ENCODE peak calls at places on chromosome 6, in nine cellular contexts. One of them, this sample, is unnamed.

GRCh38 chr6:14144678-14145113 is 27.1 kb downstream of the CD83 start:
- DNase-seq in GDM1: peak
- DNase-seq in left ventricle myocardium superior: peak
- DNase-seq in NB4: peak
- DNase-seq in non-pigmented ciliary epithelial cell: no peak
- DNase-seq in G401: peak
- DNase-seq in A549: peak
- DNase-seq in mesendoderm: peak
- DNase-seq in stimulated activated CD4-positive, alpha-beta T cell treated with anti-CD3 and anti-CD28 coated beads, TNF-alpha, amount 100 ng/mL, for 4 hours: peak
- DNase-seq in this sample: peak

GRCh38 chr6:161319231-161319630 is 45.4 kb upstream of the AGPAT4 start:
- DNase-seq in GDM1: no peak
- DNase-seq in left ventricle myocardium superior: no peak
- DNase-seq in NB4: no peak
- DNase-seq in non-pigmented ciliary epithelial cell: no peak
- DNase-seq in G401: peak
- DNase-seq in A549: no peak
- DNase-seq in mesendoderm: peak
- DNase-seq in stimulated activated CD4-positive, alpha-beta T cell treated with anti-CD3 and anti-CD28 coated beads, TNF-alpha, amount 100 ng/mL, for 4 hours: no peak
- DNase-seq in this sample: no peak

GRCh38 chr6:107115695-107116327 is 496 bp upstream of the BEND3 start:
- DNase-seq in GDM1: no peak
- DNase-seq in left ventricle myocardium superior: peak
- DNase-seq in NB4: peak
- DNase-seq in non-pigmented ciliary epithelial cell: no peak
- DNase-seq in G401: peak
- DNase-seq in A549: peak
- DNase-seq in mesendoderm: peak
- DNase-seq in stimulated activated CD4-positive, alpha-beta T cell treated with anti-CD3 and anti-CD28 coated beads, TNF-alpha, amount 100 ng/mL, for 4 hours: peak
- DNase-seq in this sample: peak

GRCh38 chr6:20661721-20662120 is 127.5 kb downstream of the CDKAL1 start:
- DNase-seq in GDM1: no peak
- DNase-seq in left ventricle myocardium superior: no peak
- DNase-seq in NB4: no peak
- DNase-seq in non-pigmented ciliary epithelial cell: peak
- DNase-seq in G401: no peak
- DNase-seq in A549: no peak
- DNase-seq in mesendoderm: no peak
- DNase-seq in stimulated activated CD4-positive, alpha-beta T cell treated with anti-CD3 and anti-CD28 coated beads, TNF-alpha, amount 100 ng/mL, for 4 hours: no peak
- DNase-seq in this sample: no peak

GRCh38 chr6:157791461-157791860 is 31.6 kb upstream of the SNX9 start:
- DNase-seq in GDM1: no peak
- DNase-seq in left ventricle myocardium superior: no peak
- DNase-seq in NB4: no peak
- DNase-seq in non-pigmented ciliary epithelial cell: no peak
- DNase-seq in G401: no peak
- DNase-seq in A549: no peak
- DNase-seq in mesendoderm: no peak
- DNase-seq in stimulated activated CD4-positive, alpha-beta T cell treated with anti-CD3 and anti-CD28 coated beads, TNF-alpha, amount 100 ng/mL, for 4 hours: no peak
- DNase-seq in this sample: no peak

GRCh38 chr6:57177545-57178225 is 5.6 kb downstream of the BAG2 start:
- DNase-seq in GDM1: no peak
- DNase-seq in left ventricle myocardium superior: peak
- DNase-seq in NB4: no peak
- DNase-seq in non-pigmented ciliary epithelial cell: no peak
- DNase-seq in G401: no peak
- DNase-seq in A549: no peak
- DNase-seq in mesendoderm: no peak
- DNase-seq in stimulated activated CD4-positive, alpha-beta T cell treated with anti-CD3 and anti-CD28 coated beads, TNF-alpha, amount 100 ng/mL, for 4 hours: no peak
- DNase-seq in this sample: no peak

GRCh38 chr6:31568537-31568961 is 3.5 kb upstream of the LTA start:
- DNase-seq in GDM1: no peak
- DNase-seq in left ventricle myocardium superior: no peak
- DNase-seq in NB4: no peak
- DNase-seq in non-pigmented ciliary epithelial cell: no peak
- DNase-seq in G401: no peak
- DNase-seq in A549: no peak
- DNase-seq in mesendoderm: no peak
- DNase-seq in stimulated activated CD4-positive, alpha-beta T cell treated with anti-CD3 and anti-CD28 coated beads, TNF-alpha, amount 100 ng/mL, for 4 hours: no peak
- DNase-seq in this sample: no peak

GRCh38 chr6:169902070-169902469 is 150.6 kb downstream of the ERMARD start:
- DNase-seq in GDM1: no peak
- DNase-seq in left ventricle myocardium superior: no peak
- DNase-seq in NB4: no peak
- DNase-seq in non-pigmented ciliary epithelial cell: no peak
- DNase-seq in G401: no peak
- DNase-seq in A549: no peak
- DNase-seq in mesendoderm: no peak
- DNase-seq in stimulated activated CD4-positive, alpha-beta T cell treated with anti-CD3 and anti-CD28 coated beads, TNF-alpha, amount 100 ng/mL, for 4 hours: no peak
- DNase-seq in this sample: no peak

GRCh38 chr6:163460307-163460782 is 45.8 kb downstream of the QKI start:
- DNase-seq in GDM1: no peak
- DNase-seq in left ventricle myocardium superior: no peak
- DNase-seq in NB4: no peak
- DNase-seq in non-pigmented ciliary epithelial cell: no peak
- DNase-seq in G401: no peak
- DNase-seq in A549: peak
- DNase-seq in mesendoderm: peak
- DNase-seq in stimulated activated CD4-positive, alpha-beta T cell treated with anti-CD3 and anti-CD28 coated beads, TNF-alpha, amount 100 ng/mL, for 4 hours: no peak
- DNase-seq in this sample: peak

GRCh38 chr6:28081486-28081751 is 1.1 kb downstream of the ZNF165 start:
- DNase-seq in GDM1: peak
- DNase-seq in left ventricle myocardium superior: no peak
- DNase-seq in NB4: peak
- DNase-seq in non-pigmented ciliary epithelial cell: no peak
- DNase-seq in G401: no peak
- DNase-seq in A549: no peak
- DNase-seq in mesendoderm: no peak
- DNase-seq in stimulated activated CD4-positive, alpha-beta T cell treated with anti-CD3 and anti-CD28 coated beads, TNF-alpha, amount 100 ng/mL, for 4 hours: no peak
- DNase-seq in this sample: no peak

GRCh38 chr6:106807946-106808611 is 166.4 kb downstream of the CD24 start:
- DNase-seq in GDM1: no peak
- DNase-seq in left ventricle myocardium superior: no peak
- DNase-seq in NB4: no peak
- DNase-seq in non-pigmented ciliary epithelial cell: no peak
- DNase-seq in G401: no peak
- DNase-seq in A549: no peak
- DNase-seq in mesendoderm: peak
- DNase-seq in stimulated activated CD4-positive, alpha-beta T cell treated with anti-CD3 and anti-CD28 coated beads, TNF-alpha, amount 100 ng/mL, for 4 hours: no peak
- DNase-seq in this sample: no peak

GRCh38 chr6:81978230-81978629 is 225.7 kb upstream of the TENT5A start:
- DNase-seq in GDM1: no peak
- DNase-seq in left ventricle myocardium superior: no peak
- DNase-seq in NB4: no peak
- DNase-seq in non-pigmented ciliary epithelial cell: no peak
- DNase-seq in G401: no peak
- DNase-seq in A549: no peak
- DNase-seq in mesendoderm: no peak
- DNase-seq in stimulated activated CD4-positive, alpha-beta T cell treated with anti-CD3 and anti-CD28 coated beads, TNF-alpha, amount 100 ng/mL, for 4 hours: no peak
- DNase-seq in this sample: no peak

GRCh38 chr6:27758471-27758870 is 153.7 kb downstream of the OR2B2 start:
- DNase-seq in GDM1: no peak
- DNase-seq in left ventricle myocardium superior: no peak
- DNase-seq in NB4: no peak
- DNase-seq in non-pigmented ciliary epithelial cell: no peak
- DNase-seq in G401: no peak
- DNase-seq in A549: no peak
- DNase-seq in mesendoderm: no peak
- DNase-seq in stimulated activated CD4-positive, alpha-beta T cell treated with anti-CD3 and anti-CD28 coated beads, TNF-alpha, amount 100 ng/mL, for 4 hours: no peak
- DNase-seq in this sample: peak

GRCh38 chr6:150940951-150941350 is 75.4 kb downstream of the MTHFD1L start:
- DNase-seq in GDM1: no peak
- DNase-seq in left ventricle myocardium superior: no peak
- DNase-seq in NB4: no peak
- DNase-seq in non-pigmented ciliary epithelial cell: no peak
- DNase-seq in G401: no peak
- DNase-seq in A549: no peak
- DNase-seq in mesendoderm: no peak
- DNase-seq in stimulated activated CD4-positive, alpha-beta T cell treated with anti-CD3 and anti-CD28 coated beads, TNF-alpha, amount 100 ng/mL, for 4 hours: no peak
- DNase-seq in this sample: no peak

GRCh38 chr6:21331221-21331620 is 262.3 kb upstream of the SOX4 start:
- DNase-seq in GDM1: no peak
- DNase-seq in left ventricle myocardium superior: peak
- DNase-seq in NB4: no peak
- DNase-seq in non-pigmented ciliary epithelial cell: no peak
- DNase-seq in G401: no peak
- DNase-seq in A549: no peak
- DNase-seq in mesendoderm: no peak
- DNase-seq in stimulated activated CD4-positive, alpha-beta T cell treated with anti-CD3 and anti-CD28 coated beads, TNF-alpha, amount 100 ng/mL, for 4 hours: no peak
- DNase-seq in this sample: no peak

GRCh38 chr6:3022765-3023662 is 23.3 kb downstream of the NQO2 start:
- DNase-seq in GDM1: peak
- DNase-seq in left ventricle myocardium superior: peak
- DNase-seq in NB4: peak
- DNase-seq in non-pigmented ciliary epithelial cell: no peak
- DNase-seq in G401: no peak
- DNase-seq in A549: no peak
- DNase-seq in mesendoderm: peak
- DNase-seq in stimulated activated CD4-positive, alpha-beta T cell treated with anti-CD3 and anti-CD28 coated beads, TNF-alpha, amount 100 ng/mL, for 4 hours: peak
- DNase-seq in this sample: no peak

GRCh38 chr6:73579389-73579788 is 58.6 kb upstream of the EEF1A1 start:
- DNase-seq in GDM1: no peak
- DNase-seq in left ventricle myocardium superior: no peak
- DNase-seq in NB4: peak
- DNase-seq in non-pigmented ciliary epithelial cell: no peak
- DNase-seq in G401: no peak
- DNase-seq in A549: no peak
- DNase-seq in mesendoderm: no peak
- DNase-seq in stimulated activated CD4-positive, alpha-beta T cell treated with anti-CD3 and anti-CD28 coated beads, TNF-alpha, amount 100 ng/mL, for 4 hours: no peak
- DNase-seq in this sample: peak

GRCh38 chr6:69846770-69847506 is 19.4 kb upstream of the COL19A1 start:
- DNase-seq in GDM1: no peak
- DNase-seq in left ventricle myocardium superior: no peak
- DNase-seq in NB4: no peak
- DNase-seq in non-pigmented ciliary epithelial cell: no peak
- DNase-seq in G401: no peak
- DNase-seq in A549: no peak
- DNase-seq in mesendoderm: no peak
- DNase-seq in stimulated activated CD4-positive, alpha-beta T cell treated with anti-CD3 and anti-CD28 coated beads, TNF-alpha, amount 100 ng/mL, for 4 hours: no peak
- DNase-seq in this sample: no peak

GRCh38 chr6:33839399-33840063 is 35.7 kb upstream of the MLN start:
- DNase-seq in GDM1: no peak
- DNase-seq in left ventricle myocardium superior: no peak
- DNase-seq in NB4: peak
- DNase-seq in non-pigmented ciliary epithelial cell: no peak
- DNase-seq in G401: peak
- DNase-seq in A549: no peak
- DNase-seq in mesendoderm: peak
- DNase-seq in stimulated activated CD4-positive, alpha-beta T cell treated with anti-CD3 and anti-CD28 coated beads, TNF-alpha, amount 100 ng/mL, for 4 hours: no peak
- DNase-seq in this sample: no peak

GRCh38 chr6:105453968-105454367 is 51.1 kb upstream of the PREP start:
- DNase-seq in GDM1: no peak
- DNase-seq in left ventricle myocardium superior: no peak
- DNase-seq in NB4: no peak
- DNase-seq in non-pigmented ciliary epithelial cell: no peak
- DNase-seq in G401: peak
- DNase-seq in A549: no peak
- DNase-seq in mesendoderm: no peak
- DNase-seq in stimulated activated CD4-positive, alpha-beta T cell treated with anti-CD3 and anti-CD28 coated beads, TNF-alpha, amount 100 ng/mL, for 4 hours: no peak
- DNase-seq in this sample: no peak

GRCh38 chr6:144922120-144922722 is 637.1 kb downstream of the UTRN start:
- DNase-seq in GDM1: no peak
- DNase-seq in left ventricle myocardium superior: no peak
- DNase-seq in NB4: no peak
- DNase-seq in non-pigmented ciliary epithelial cell: no peak
- DNase-seq in G401: no peak
- DNase-seq in A549: no peak
- DNase-seq in mesendoderm: no peak
- DNase-seq in stimulated activated CD4-positive, alpha-beta T cell treated with anti-CD3 and anti-CD28 coated beads, TNF-alpha, amount 100 ng/mL, for 4 hours: no peak
- DNase-seq in this sample: no peak

GRCh38 chr6:148682252-148682651 is 64.6 kb upstream of the UST start:
- DNase-seq in GDM1: no peak
- DNase-seq in left ventricle myocardium superior: no peak
- DNase-seq in NB4: no peak
- DNase-seq in non-pigmented ciliary epithelial cell: no peak
- DNase-seq in G401: no peak
- DNase-seq in A549: no peak
- DNase-seq in mesendoderm: no peak
- DNase-seq in stimulated activated CD4-positive, alpha-beta T cell treated with anti-CD3 and anti-CD28 coated beads, TNF-alpha, amount 100 ng/mL, for 4 hours: no peak
- DNase-seq in this sample: no peak

GRCh38 chr6:108665495-108666196 is 104.9 kb downstream of the FOXO3 start:
- DNase-seq in GDM1: no peak
- DNase-seq in left ventricle myocardium superior: no peak
- DNase-seq in NB4: no peak
- DNase-seq in non-pigmented ciliary epithelial cell: no peak
- DNase-seq in G401: no peak
- DNase-seq in A549: no peak
- DNase-seq in mesendoderm: no peak
- DNase-seq in stimulated activated CD4-positive, alpha-beta T cell treated with anti-CD3 and anti-CD28 coated beads, TNF-alpha, amount 100 ng/mL, for 4 hours: no peak
- DNase-seq in this sample: no peak

GRCh38 chr6:55678330-55679224 is 99.6 kb upstream of the HMGCLL1 start:
- DNase-seq in GDM1: no peak
- DNase-seq in left ventricle myocardium superior: no peak
- DNase-seq in NB4: peak
- DNase-seq in non-pigmented ciliary epithelial cell: no peak
- DNase-seq in G401: peak
- DNase-seq in A549: no peak
- DNase-seq in mesendoderm: peak
- DNase-seq in stimulated activated CD4-positive, alpha-beta T cell treated with anti-CD3 and anti-CD28 coated beads, TNF-alpha, amount 100 ng/mL, for 4 hours: no peak
- DNase-seq in this sample: no peak

GRCh38 chr6:72619883-72620696 is 1.8 kb upstream of the KCNQ5 start:
- DNase-seq in GDM1: peak
- DNase-seq in left ventricle myocardium superior: peak
- DNase-seq in NB4: peak
- DNase-seq in non-pigmented ciliary epithelial cell: no peak
- DNase-seq in G401: no peak
- DNase-seq in A549: no peak
- DNase-seq in mesendoderm: peak
- DNase-seq in stimulated activated CD4-positive, alpha-beta T cell treated with anti-CD3 and anti-CD28 coated beads, TNF-alpha, amount 100 ng/mL, for 4 hours: peak
- DNase-seq in this sample: peak

GRCh38 chr6:13702809-13703302 is 8.8 kb downstream of the RANBP9 start:
- DNase-seq in GDM1: no peak
- DNase-seq in left ventricle myocardium superior: no peak
- DNase-seq in NB4: peak
- DNase-seq in non-pigmented ciliary epithelial cell: no peak
- DNase-seq in G401: no peak
- DNase-seq in A549: no peak
- DNase-seq in mesendoderm: no peak
- DNase-seq in stimulated activated CD4-positive, alpha-beta T cell treated with anti-CD3 and anti-CD28 coated beads, TNF-alpha, amount 100 ng/mL, for 4 hours: no peak
- DNase-seq in this sample: no peak

GRCh38 chr6:45001663-45002062 is 326.5 kb upstream of the RUNX2 start:
- DNase-seq in GDM1: no peak
- DNase-seq in left ventricle myocardium superior: no peak
- DNase-seq in NB4: no peak
- DNase-seq in non-pigmented ciliary epithelial cell: no peak
- DNase-seq in G401: no peak
- DNase-seq in A549: no peak
- DNase-seq in mesendoderm: no peak
- DNase-seq in stimulated activated CD4-positive, alpha-beta T cell treated with anti-CD3 and anti-CD28 coated beads, TNF-alpha, amount 100 ng/mL, for 4 hours: no peak
- DNase-seq in this sample: no peak

GRCh38 chr6:139114741-139115140 is 20.1 kb upstream of the HECA start:
- DNase-seq in GDM1: no peak
- DNase-seq in left ventricle myocardium superior: no peak
- DNase-seq in NB4: no peak
- DNase-seq in non-pigmented ciliary epithelial cell: no peak
- DNase-seq in G401: no peak
- DNase-seq in A549: no peak
- DNase-seq in mesendoderm: no peak
- DNase-seq in stimulated activated CD4-positive, alpha-beta T cell treated with anti-CD3 and anti-CD28 coated beads, TNF-alpha, amount 100 ng/mL, for 4 hours: no peak
- DNase-seq in this sample: no peak

GRCh38 chr6:148523051-148523450 is 180.4 kb downstream of the SASH1 start:
- DNase-seq in GDM1: no peak
- DNase-seq in left ventricle myocardium superior: no peak
- DNase-seq in NB4: no peak
- DNase-seq in non-pigmented ciliary epithelial cell: no peak
- DNase-seq in G401: no peak
- DNase-seq in A549: no peak
- DNase-seq in mesendoderm: no peak
- DNase-seq in stimulated activated CD4-positive, alpha-beta T cell treated with anti-CD3 and anti-CD28 coated beads, TNF-alpha, amount 100 ng/mL, for 4 hours: no peak
- DNase-seq in this sample: no peak

GRCh38 chr6:42118162-42119001 is 24.0 kb downstream of the C6orf132 start:
- DNase-seq in GDM1: no peak
- DNase-seq in left ventricle myocardium superior: peak
- DNase-seq in NB4: no peak
- DNase-seq in non-pigmented ciliary epithelial cell: no peak
- DNase-seq in G401: peak
- DNase-seq in A549: peak
- DNase-seq in mesendoderm: no peak
- DNase-seq in stimulated activated CD4-positive, alpha-beta T cell treated with anti-CD3 and anti-CD28 coated beads, TNF-alpha, amount 100 ng/mL, for 4 hours: no peak
- DNase-seq in this sample: no peak

GRCh38 chr6:158835616-158836221 is 16.6 kb upstream of the EZR start:
- DNase-seq in GDM1: no peak
- DNase-seq in left ventricle myocardium superior: peak
- DNase-seq in NB4: no peak
- DNase-seq in non-pigmented ciliary epithelial cell: no peak
- DNase-seq in G401: no peak
- DNase-seq in A549: no peak
- DNase-seq in mesendoderm: peak
- DNase-seq in stimulated activated CD4-positive, alpha-beta T cell treated with anti-CD3 and anti-CD28 coated beads, TNF-alpha, amount 100 ng/mL, for 4 hours: no peak
- DNase-seq in this sample: peak